ENCODE peak calls at places on chromosomes 7 and 10, in ten cellular contexts. E, U, C, V, P, W, R, L, O and Y are unnamed samples. For H3K36me3, the result is how much of the 10 kb centered on the place peaks cover.

GRCh38 chr7:38550881-38551280 is 80.3 kb downstream of the AMPH start:
- DNase-seq in V (no peak), O (no peak), L (no peak), C (peak), E (no peak), R (no peak), P (no peak), U (no peak), W (no peak), Y (no peak)

GRCh38 chr10:34213193-34213804 is 601.8 kb downstream of the PARD3 start:
- DNase-seq in P (no peak), W (no peak), C (no peak), L (no peak), O (no peak), U (no peak), R (no peak), V (no peak), E (no peak), Y (no peak)

GRCh38 chr10:101752241-101752640 is 23.7 kb downstream of the FGF8 start:
- DNase-seq in R (no peak), L (no peak), U (no peak), W (no peak), P (no peak), O (no peak), E (no peak), C (no peak), V (no peak), Y (no peak)

GRCh38 chr7:64515781-64516180 is 47.1 kb downstream of the ZNF680 start:
- DNase-seq in C (no peak), P (no peak), E (no peak), O (no peak), L (no peak), U (no peak), R (no peak), V (no peak), W (no peak), Y (no peak)

GRCh38 chr7:151139071-151139521 is 28.4 kb downstream of the GBX1 start:
- DNase-seq in O (no peak), P (no peak), R (no peak), U (no peak), V (peak), C (no peak), W (no peak), E (peak), L (no peak), Y (no peak)

GRCh38 chr7:105985250-105985649 is 22.2 kb downstream of the CDHR3 start:
- DNase-seq in W (no peak), P (no peak), C (peak), O (no peak), V (no peak), R (no peak), U (no peak), E (no peak), L (no peak), Y (no peak)

GRCh38 chr7:30309302-30309701 is 24.9 kb downstream of the ZNRF2 start:
- DNase-seq in R (no peak), O (no peak), C (no peak), V (no peak), P (no peak), E (no peak), U (no peak), L (no peak), W (no peak), Y (no peak)

GRCh38 chr7:17772581-17773288 is 167.6 kb downstream of the SNX13 start:
- DNase-seq in R (no peak), U (no peak), E (no peak), L (no peak), V (no peak), C (no peak), P (no peak), O (no peak), W (no peak), Y (no peak)

GRCh38 chr10:99966306-99966705 is 43.4 kb downstream of the DNMBP start:
- DNase-seq in L (peak), P (no peak), W (no peak), C (no peak), E (no peak), U (no peak), V (no peak), O (peak), R (no peak), Y (no peak)

GRCh38 chr7:15686957-15687644 is 618 bp upstream of the MEOX2 start:
- DNase-seq in L (no peak), U (peak), O (no peak), R (no peak), W (no peak), E (peak), C (peak), P (no peak), V (no peak), Y (no peak)

GRCh38 chr7:106959753-106960152 is 84.8 kb upstream of the PRKAR2B start:
- DNase-seq in O (no peak), R (no peak), P (no peak), U (no peak), L (no peak), V (no peak), C (peak), E (no peak), W (no peak), Y (no peak)

GRCh38 chr10:86666538-86666937 is 1.8 kb upstream of the LDB3 start:
- DNase-seq in E (no peak), C (no peak), R (no peak), P (no peak), V (no peak), L (no peak), O (no peak), W (no peak), U (no peak), Y (no peak)

GRCh38 chr7:16479587-16479986 is 14.0 kb upstream of the SOSTDC1 start:
- DNase-seq in R (no peak), E (no peak), O (no peak), C (no peak), U (no peak), V (no peak), W (no peak), L (no peak), P (no peak), Y (no peak)

GRCh38 chr10:14399641-14400040 is 68.9 kb upstream of the FRMD4A start:
- DNase-seq in L (no peak), U (no peak), W (no peak), O (no peak), R (no peak), C (no peak), P (no peak), V (no peak), E (no peak), Y (no peak)
- TF ChIP-seq CTCF in L (no peak), U (no peak), W (no peak), O (no peak), R (no peak), C (no peak), P (no peak), V (no peak), E (no peak), Y (no peak)

GRCh38 chr10:71817831-71818268 is 33.2 kb downstream of the PSAP start:
- DNase-seq in L (peak), U (no peak), O (no peak), W (no peak), V (no peak), P (no peak), C (no peak), R (no peak), E (peak), Y (peak)

GRCh38 chr10:71819985-71820384 is 31.1 kb downstream of the PSAP start:
- DNase-seq in U (no peak), C (no peak), O (no peak), R (no peak), E (no peak), V (peak), W (no peak), P (no peak), L (no peak), Y (no peak)

GRCh38 chr10:71818674-71819260 is 32.3 kb downstream of the PSAP start:
- DNase-seq in U (no peak), P (no peak), E (no peak), V (no peak), O (no peak), L (no peak), C (no peak), R (no peak), W (no peak), Y (no peak)

GRCh38 chr10:71820966-71821365 is 30.1 kb downstream of the PSAP start:
- DNase-seq in L (no peak), P (no peak), C (no peak), U (no peak), R (no peak), O (no peak), E (no peak), V (peak), W (no peak), Y (no peak)

GRCh38 chr10:71819479-71819878 is 31.6 kb downstream of the PSAP start:
- DNase-seq in R (no peak), C (no peak), U (no peak), P (no peak), E (no peak), L (no peak), W (no peak), V (no peak), O (no peak), Y (no peak)
- H3K36me3 ChIP-seq in R (under half), C (under half), U (under half), P (half or more), E (half or more), L (under half), W (under half), V (half or more), O (half or more), Y (half or more)

GRCh38 chr7:44104880-44105771 is 981 bp downstream of the AEBP1 start:
- DNase-seq in V (peak), W (peak), E (peak), O (peak), U (peak), L (no peak), R (no peak), C (peak), P (no peak), Y (no peak)
- H3K4me3 ChIP-seq in V (peak), W (peak), E (peak), O (peak), U (peak), L (no peak), R (no peak), C (peak), P (peak), Y (peak)

DNA sequence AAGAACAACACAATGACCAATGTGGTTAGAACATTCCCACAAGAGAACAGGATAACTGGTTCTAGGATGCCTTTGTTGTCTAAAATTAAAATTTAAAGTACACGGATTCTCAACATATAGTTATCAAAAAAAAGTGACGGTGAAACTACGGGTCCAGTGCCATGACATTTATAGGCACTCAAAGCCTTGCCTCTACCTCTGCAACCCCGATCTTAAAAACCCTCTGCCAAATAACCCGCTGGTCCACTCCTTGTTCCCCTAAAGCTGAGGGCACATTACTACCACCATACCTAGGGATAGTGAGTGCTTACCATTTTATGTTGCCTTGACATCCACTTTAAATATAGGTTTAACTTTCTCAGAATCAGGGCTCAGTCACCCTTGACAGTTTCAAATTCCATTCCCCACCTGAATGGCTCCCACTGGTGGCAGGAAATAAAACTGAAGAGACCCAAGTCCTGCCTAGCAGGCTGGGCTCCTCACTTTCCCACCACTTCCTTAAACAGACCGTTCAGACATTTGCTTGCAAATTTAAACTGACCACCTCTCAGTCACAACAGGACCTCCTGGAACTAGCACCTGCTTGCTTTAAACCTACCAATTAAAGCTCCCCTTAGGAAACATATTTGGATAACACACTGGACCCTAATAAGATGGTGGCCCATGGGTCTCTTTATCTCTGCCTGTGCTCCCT is 169.9 kb upstream of the ASAH2 start:
- DNase-seq in W (no peak), P (no peak), U (no peak), L (peak), C (peak), R (peak), O (peak), V (no peak), E (no peak), Y (peak)
- TF ChIP-seq CTCF in W (no peak), P (peak), U (peak), L (peak), C (peak), R (peak), O (peak), V (peak), E (peak), Y (peak)

DNA sequence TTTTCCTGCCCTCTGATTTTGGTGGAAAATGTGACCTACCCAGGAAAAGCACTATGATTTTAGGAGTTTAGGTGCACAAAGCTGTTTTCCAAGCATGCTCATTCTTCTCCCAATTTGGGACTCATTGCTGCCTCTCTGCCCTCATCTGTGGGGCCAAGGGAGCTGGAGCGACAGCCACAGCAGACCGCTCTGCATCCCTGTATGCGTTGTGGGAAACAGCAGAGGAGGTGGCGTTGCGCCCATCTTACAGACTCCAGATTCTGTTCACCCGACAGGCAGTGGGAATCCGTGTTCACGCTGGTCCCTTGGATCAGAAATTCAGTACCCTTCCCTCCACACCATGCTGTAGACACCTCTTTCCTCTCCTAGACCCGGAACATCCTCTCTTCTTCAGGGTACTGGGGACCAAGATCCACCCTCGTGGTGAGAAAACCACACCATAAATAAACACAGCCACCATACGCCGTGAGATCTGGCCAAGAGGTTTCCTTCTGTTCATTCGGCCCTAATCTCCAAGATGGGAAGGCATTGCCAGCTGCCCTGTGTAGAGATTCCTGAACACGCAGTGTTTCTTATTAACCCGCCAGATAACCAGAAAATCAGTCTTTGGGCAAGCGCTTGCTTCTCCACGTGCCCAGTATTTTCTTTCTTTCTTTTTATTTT is 87.9 kb downstream of the CUX1 start:
- DNase-seq in O (no peak), P (no peak), R (no peak), W (no peak), E (no peak), C (no peak), L (no peak), V (no peak), U (no peak), Y (no peak)
- H3K36me3 ChIP-seq in O (under half), P (under half), R (under half), W (under half), E (under half), C (under half), L (under half), V (under half), U (under half), Y (under half)